ENCODE peak calls at places on chromosomes 3 and 15, in four cellular contexts. B, G, T and Z are unnamed samples.

GRCh38 chr15:91224750-91225380 is 124.8 kb downstream of the SV2B start:
- DNase-seq in B (peak; percentile 48), G (peak; percentile 68), T (peak; percentile 61), Z (no peak)

GRCh38 chr3:182969277-182969676 is 11.1 kb downstream of the DCUN1D1 start:
- DNase-seq in B (no peak), G (no peak), T (no peak), Z (no peak)

GRCh38 chr3:18370672-18371071 is 54.5 kb downstream of the SATB1 start:
- DNase-seq in B (no peak), G (no peak), T (no peak), Z (no peak)

GRCh38 chr3:55897573-55898224 is 410.6 kb upstream of the WNT5A start:
- DNase-seq in B (no peak), G (peak; percentile 38), T (no peak), Z (no peak)

GRCh38 chr15:50774450-50774849 is 8.9 kb upstream of the SPPL2A start:
- DNase-seq in B (no peak), G (no peak), T (no peak), Z (no peak)

GRCh38 chr3:54761661-54762060 is 166.2 kb downstream of the LRTM1 start:
- DNase-seq in B (no peak), G (no peak), T (no peak), Z (no peak)

GRCh38 chr15:74386496-74387140 is 19.2 kb upstream of the CYP11A1 start:
- DNase-seq in B (no peak), G (no peak), T (no peak), Z (no peak)

GRCh38 chr3:64327039-64327804 is 102.0 kb upstream of the PRICKLE2 start:
- DNase-seq in B (peak; percentile 5), G (no peak), T (no peak), Z (no peak)

GRCh38 chr3:191085091-191085490 is 114.0 kb upstream of the OSTN start:
- DNase-seq in B (no peak), G (no peak), T (no peak), Z (no peak)

GRCh38 chr15:38873151-38873550 is 308.5 kb upstream of the RASGRP1 start:
- DNase-seq in B (no peak), G (no peak), T (no peak), Z (peak; percentile 16)

GRCh38 chr15:49380912-49381311 is 42.1 kb upstream of the FGF7 start:
- DNase-seq in B (no peak), G (no peak), T (no peak), Z (no peak)

GRCh38 chr15:49383266-49383665 is 39.8 kb upstream of the FGF7 start:
- DNase-seq in B (no peak), G (no peak), T (no peak), Z (no peak)

GRCh38 chr15:49379996-49380395 is 43.0 kb upstream of the FGF7 start:
- DNase-seq in B (no peak), G (no peak), T (no peak), Z (no peak)

GRCh38 chr15:49387471-49387870 is 35.6 kb upstream of the FGF7 start:
- DNase-seq in B (no peak), G (no peak), T (no peak), Z (no peak)

DNA sequence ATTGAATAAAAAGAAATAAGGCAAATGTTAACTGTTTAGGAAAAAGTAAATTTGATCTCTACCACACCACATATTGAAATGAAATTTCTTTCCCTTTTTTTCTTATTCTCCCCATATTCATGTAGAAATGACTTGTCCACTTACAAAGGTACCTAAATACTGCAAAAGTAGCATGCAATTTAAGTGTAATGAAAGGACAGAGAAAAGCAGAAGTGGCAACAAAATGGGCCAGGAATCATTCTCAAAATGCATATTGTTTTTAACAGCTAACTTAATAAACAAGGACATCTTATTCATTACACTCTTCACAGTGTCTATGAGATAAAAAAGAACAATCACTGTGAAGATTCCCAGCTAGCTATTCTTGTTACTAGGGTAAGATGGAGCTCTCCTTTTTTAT is 40.6 kb upstream of the FGF7 start:
- DNase-seq in B (no peak), G (no peak), T (no peak), Z (no peak)
- TF ChIP-seq TEAD4 in B (no peak), G (no peak), T (no peak), Z (no peak)

DNA sequence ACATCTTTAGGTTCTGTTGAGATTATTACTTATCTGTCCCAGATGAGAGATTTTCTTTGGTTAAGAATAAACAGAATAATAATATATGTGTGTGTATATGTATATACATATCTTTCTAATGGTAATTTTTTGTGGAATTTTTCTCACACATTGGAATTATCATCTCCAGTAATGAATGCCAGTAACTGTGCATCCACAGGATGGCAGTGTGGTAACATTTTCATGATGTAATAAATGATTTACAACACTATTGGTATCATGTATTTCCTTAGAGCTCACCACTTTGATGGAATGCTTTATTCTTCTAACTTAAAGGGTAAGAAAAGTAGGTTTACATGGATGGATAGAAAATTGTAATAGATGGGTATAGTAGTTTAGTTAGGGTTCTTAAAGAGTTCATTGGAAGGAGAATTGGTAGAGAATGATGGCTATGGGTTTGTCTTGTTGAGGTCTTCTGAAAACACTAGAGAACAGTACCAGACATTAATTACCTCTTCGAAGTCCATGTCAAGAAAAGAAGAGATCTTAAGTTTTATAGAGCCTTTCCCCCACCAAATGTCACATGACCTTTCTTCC is 78.1 kb downstream of the STT3B start:
- DNase-seq in B (peak; percentile 18), G (peak; percentile 30), T (no peak), Z (no peak)
- TF ChIP-seq TEAD4 in B (no peak), G (no peak), T (no peak), Z (no peak)

GRCh38 chr3:160001154-160001760 is 12.6 kb downstream of the IL12A start:
- DNase-seq in B (no peak), G (no peak), T (no peak), Z (no peak)

GRCh38 chr3:160005004-160005403 is 16.4 kb downstream of the IL12A start:
- DNase-seq in B (no peak), G (no peak), T (no peak), Z (no peak)

GRCh38 chr3:160001850-160002623 is 13.4 kb downstream of the IL12A start:
- DNase-seq in B (no peak), G (no peak), T (no peak), Z (no peak)

GRCh38 chr3:160006282-160007163 is 17.9 kb downstream of the IL12A start:
- DNase-seq in B (no peak), G (peak; percentile 77), T (no peak), Z (peak; percentile 43)

GRCh38 chr3:160003520-160004128 is 15.0 kb downstream of the IL12A start:
- DNase-seq in B (no peak), G (peak; percentile 57), T (peak; percentile 76), Z (peak; percentile 78)
- TF ChIP-seq TEAD4 in B (no peak), G (no peak), T (no peak), Z (no peak)

DNA sequence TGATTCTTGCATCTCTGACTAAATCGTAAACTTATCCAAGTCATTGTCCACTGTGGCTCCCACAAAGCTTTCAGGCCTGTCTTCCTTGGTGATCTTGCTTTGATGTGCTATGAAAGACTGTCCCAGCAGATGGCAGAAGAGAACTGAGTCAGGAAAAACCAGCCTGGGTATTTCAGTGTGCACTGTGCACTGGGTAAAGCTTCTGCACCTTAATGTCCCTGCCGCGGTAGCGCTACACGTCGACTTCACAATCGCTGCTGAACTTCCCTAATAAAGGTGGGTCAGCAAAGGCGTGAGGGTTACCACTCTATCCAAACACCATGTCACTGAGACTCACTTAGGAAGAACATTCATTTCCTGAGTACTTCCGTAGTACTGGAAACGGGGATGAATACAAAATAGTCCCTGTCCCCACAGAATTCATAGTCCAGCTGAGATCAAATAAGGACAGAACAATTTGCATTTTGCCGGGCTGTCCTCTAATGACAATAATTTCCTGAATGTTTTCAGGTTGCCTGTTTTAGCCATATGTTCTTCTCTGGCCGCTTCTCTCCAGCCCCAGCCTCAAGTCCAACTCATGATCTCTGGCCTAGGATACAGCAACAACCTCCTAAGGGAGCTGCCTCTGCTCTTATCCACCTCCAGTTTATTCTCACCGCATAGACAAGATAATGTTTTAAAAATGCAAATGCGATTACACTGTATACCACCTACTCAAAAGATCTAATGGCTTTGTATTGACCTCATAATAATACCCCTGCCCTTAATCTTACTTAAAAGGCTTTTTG is 83.6 kb upstream of the AKAP13 start:
- DNase-seq in B (no peak), G (peak; percentile 70), T (peak; percentile 69), Z (peak; percentile 43)
- TF ChIP-seq TEAD4 in B (no peak), G (no peak), T (no peak), Z (no peak)

GRCh38 chr15:65856821-65857455 is 12.4 kb upstream of the RAB11A start:
- DNase-seq in B (peak; percentile 70), G (peak; percentile 42), T (peak; percentile 83), Z (peak; percentile 83)
- TF ChIP-seq TEAD4 in B (no peak), G (no peak), T (no peak), Z (no peak)

DNA sequence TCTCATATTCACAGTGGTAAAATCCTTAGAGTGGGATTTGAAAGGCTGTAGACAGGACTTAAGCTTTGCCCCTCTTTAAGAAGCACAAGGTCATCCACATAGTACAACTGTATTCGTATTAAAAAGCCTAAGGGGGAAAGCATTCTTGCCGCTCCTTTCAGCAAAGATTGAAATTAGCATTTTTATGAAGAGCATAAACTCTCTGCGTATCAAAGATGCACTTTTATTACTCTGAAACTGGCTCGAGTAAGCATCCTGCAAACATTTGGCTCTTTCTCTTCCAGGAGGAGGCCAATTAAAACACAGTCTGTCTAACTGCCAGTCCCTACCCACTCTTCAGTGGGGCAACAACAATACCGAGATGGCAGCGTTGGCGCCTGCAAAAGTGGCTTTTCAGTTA is 192.5 kb upstream of the TPRG1 start:
- DNase-seq in B (no peak), G (no peak), T (no peak), Z (no peak)
- TF ChIP-seq TEAD4 in B (no peak), G (no peak), T (no peak), Z (no peak)